ENCODE peak calls at places on chromosomes 3 and 15, in ten cellular contexts. Q is thoracic aorta, A is bronchial epithelial cell, Z is RWPE1, B is B cell, E is fibroblast of mammary gland, V is mammary epithelial cell, W is Calu3, J is right atrium auricular region, Y is transverse colon. U is an unnamed sample.

GRCh38 chr3:129611812-129612349 is 5.4 kb upstream of the PLXND1 start:
- DNase-seq in Q (no peak), Z (no peak), V (no peak), A (no peak), B (no peak), J (no peak), E (no peak), W (peak), Y (no peak), U (no peak)

GRCh38 chr3:43949594-43949993 is 258.9 kb downstream of the ABHD5 start:
- DNase-seq in E (no peak), W (no peak), V (no peak), J (no peak), Q (no peak), A (no peak), Z (no peak), B (no peak), Y (no peak), U (no peak)

GRCh38 chr3:17258823-17259436 is 374.2 kb downstream of the PLCL2 start:
- DNase-seq in V (peak), J (no peak), A (peak), Y (no peak), Z (peak), E (peak), Q (no peak), B (peak), W (peak), U (no peak)

GRCh38 chr3:195151866-195152526 is 119.0 kb downstream of the XXYLT1 start:
- DNase-seq in Y (no peak), B (no peak), W (peak), Q (no peak), E (peak), J (no peak), A (peak), V (peak), Z (peak), U (no peak)

GRCh38 chr3:29329986-29330514 is 49.2 kb downstream of the RBMS3 start:
- DNase-seq in Z (no peak), A (peak), W (no peak), J (no peak), V (no peak), Y (no peak), B (no peak), E (no peak), Q (no peak), U (no peak)

GRCh38 chr3:32334675-32335074 is 57.0 kb upstream of the CMTM7 start:
- DNase-seq in J (no peak), Q (no peak), W (no peak), E (no peak), A (peak), B (no peak), V (no peak), Y (no peak), Z (no peak), U (no peak)

GRCh38 chr3:133835418-133835743 is 29.8 kb downstream of the SRPRB start:
- DNase-seq in B (no peak), W (no peak), A (no peak), Z (no peak), E (no peak), V (no peak), J (peak), Q (no peak), Y (no peak), U (no peak)

GRCh38 chr3:56025316-56025715 is 443.0 kb downstream of the ERC2 start:
- DNase-seq in W (no peak), Y (no peak), B (no peak), Q (no peak), Z (no peak), V (no peak), J (no peak), A (peak), E (no peak), U (no peak)

GRCh38 chr15:82298520-82298919 is 35.9 kb downstream of the SAXO2 start:
- DNase-seq in J (no peak), Y (peak), E (no peak), B (no peak), A (no peak), Q (no peak), Z (no peak), W (no peak), V (no peak), U (no peak)

GRCh38 chr15:36066757-36067156 is 512.7 kb upstream of the CDIN1 start:
- DNase-seq in J (no peak), Q (no peak), W (no peak), V (peak), Z (peak), B (no peak), E (no peak), A (peak), Y (no peak), U (no peak)

GRCh38 chr3:51686512-51687215 is 15.6 kb downstream of the TEX264 start:
- DNase-seq in A (peak), Q (no peak), J (no peak), W (no peak), Z (peak), Y (peak), V (peak), E (peak), B (peak), U (no peak)

GRCh38 chr3:159856496-159857098 is 132.0 kb upstream of the IL12A start:
- DNase-seq in Q (no peak), J (no peak), E (no peak), Y (no peak), B (peak), W (no peak), V (no peak), Z (no peak), A (no peak), U (no peak)

GRCh38 chr15:75195122-75195765 is 6.4 kb upstream of the C15orf39 start:
- DNase-seq in W (no peak), V (no peak), E (no peak), Q (no peak), J (no peak), A (no peak), Y (peak), B (no peak), Z (no peak), U (peak)

GRCh38 chr15:51121631-51122225 is 27.0 kb upstream of the TNFAIP8L3 start:
- DNase-seq in Z (no peak), Y (no peak), A (no peak), B (no peak), Q (no peak), W (no peak), J (no peak), V (no peak), E (peak), U (no peak)
- TF ChIP-seq CTCF in Z (no peak), Y (no peak), A (no peak), B (no peak), Q (no peak), W (no peak), J (no peak), V (no peak), E (no peak), U (no peak)

DNA sequence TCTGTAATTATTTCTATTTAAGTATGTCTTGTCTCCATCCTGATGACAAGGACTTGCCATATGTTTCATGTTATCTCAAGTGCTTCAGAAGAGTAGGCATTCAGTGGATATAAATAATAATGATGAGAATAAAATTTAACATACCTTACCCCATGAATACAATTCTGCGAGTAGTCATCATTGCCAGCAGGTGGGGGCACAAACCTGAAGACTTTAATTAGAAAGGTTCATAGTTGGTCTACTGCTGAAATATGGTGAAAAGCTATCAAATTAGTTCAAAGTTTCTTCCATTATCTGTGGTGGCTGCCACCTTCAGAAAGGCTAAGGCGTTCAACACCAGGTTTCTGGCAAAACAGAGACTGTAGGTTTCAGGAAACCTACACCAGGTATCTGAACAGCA is 100.9 kb downstream of the P3H2 start:
- DNase-seq in V (no peak), Y (no peak), J (no peak), W (peak), Z (no peak), E (no peak), B (no peak), A (no peak), Q (no peak), U (no peak)
- TF ChIP-seq CTCF in V (no peak), Y (no peak), J (no peak), W (no peak), Z (no peak), E (no peak), B (no peak), A (no peak), Q (no peak), U (no peak)

GRCh38 chr3:37800022-37800493 is 61.6 kb upstream of the CTDSPL start:
- DNase-seq in Y (no peak), Q (no peak), J (no peak), Z (no peak), B (no peak), V (no peak), W (no peak), E (no peak), A (no peak), U (no peak)

GRCh38 chr3:37806505-37807291 is 55.0 kb upstream of the CTDSPL start:
- DNase-seq in Q (no peak), B (no peak), E (no peak), V (no peak), W (no peak), Y (peak), Z (no peak), A (no peak), J (no peak), U (no peak)

GRCh38 chr3:37808656-37809055 is 53.0 kb upstream of the CTDSPL start:
- DNase-seq in J (no peak), V (no peak), Q (no peak), Z (no peak), A (no peak), W (no peak), B (no peak), E (no peak), Y (no peak), U (no peak)

GRCh38 chr3:37801966-37802365 is 59.7 kb upstream of the CTDSPL start:
- DNase-seq in Y (no peak), B (no peak), J (no peak), V (no peak), Q (no peak), W (no peak), E (no peak), Z (no peak), A (no peak), U (no peak)

DNA sequence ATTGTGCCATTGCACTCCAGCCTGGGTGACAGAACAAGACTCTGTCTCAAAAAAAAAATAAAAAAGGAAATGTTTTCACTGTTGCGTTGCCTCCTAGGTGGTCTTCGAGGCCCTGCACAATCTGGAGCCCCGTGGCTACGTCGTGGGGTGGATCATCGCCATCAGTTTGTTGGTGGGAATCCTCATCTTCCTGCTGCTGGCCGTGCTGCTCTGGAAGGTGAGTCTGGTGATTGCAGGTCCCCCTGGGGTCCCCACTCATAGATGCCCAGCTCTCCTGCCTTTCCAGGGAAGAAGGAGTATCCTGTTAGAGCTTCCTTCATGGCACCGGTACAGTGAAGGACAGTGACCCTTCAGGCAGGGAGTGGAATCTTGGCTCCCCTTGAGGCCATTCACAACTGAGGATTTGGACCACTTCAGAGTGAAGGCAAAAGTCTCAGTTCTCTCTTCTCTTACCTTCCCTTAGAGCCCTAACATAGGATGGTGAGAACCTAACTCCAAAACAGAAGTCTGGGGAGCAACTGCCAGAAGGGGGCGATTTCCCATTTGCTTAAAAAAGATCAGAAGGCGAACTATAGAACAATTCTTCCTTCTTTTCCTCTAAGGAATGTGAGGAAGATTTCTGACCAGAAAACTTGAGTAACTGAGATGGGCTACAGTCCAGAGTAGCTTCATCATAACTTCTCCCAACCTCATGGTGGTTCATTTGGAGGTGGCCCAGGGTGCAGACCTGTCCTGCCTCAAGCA is 57.8 kb upstream of the CTDSPL start:
- DNase-seq in J (no peak), E (no peak), A (no peak), Q (no peak), W (no peak), B (no peak), V (no peak), Y (no peak), Z (no peak), U (no peak)
- TF ChIP-seq CTCF in J (no peak), E (no peak), A (no peak), Q (no peak), W (no peak), B (no peak), V (no peak), Y (no peak), Z (no peak), U (no peak)

GRCh38 chr3:148992027-148992634 is 791 bp downstream of the GYG1 start:
- DNase-seq in Q (peak), Y (peak), B (no peak), W (peak), A (peak), J (no peak), Z (peak), E (peak), V (peak), U (peak)

GRCh38 chr3:148990211-148990610 is 1.1 kb upstream of the GYG1 start:
- DNase-seq in Y (no peak), W (no peak), V (no peak), A (no peak), B (no peak), Z (no peak), Q (no peak), E (peak), J (no peak), U (no peak)

GRCh38 chr3:148992635-148993230 is 1.4 kb downstream of the GYG1 start:
- DNase-seq in J (no peak), Y (no peak), W (no peak), A (no peak), Q (no peak), B (no peak), E (no peak), Z (no peak), V (no peak), U (no peak)

GRCh38 chr3:148991219-148992026 is at the start of gene GYG1:
- DNase-seq in Y (peak), E (peak), Z (peak), V (peak), Q (peak), B (peak), W (peak), A (peak), J (peak), U (peak)
- TF ChIP-seq CTCF in Y (no peak), E (no peak), Z (peak), V (peak), Q (peak), B (peak), W (peak), A (peak), J (no peak), U (peak)

GRCh38 chr15:70604671-70605070 is 158.7 kb downstream of the UACA start:
- DNase-seq in E (no peak), A (peak), Z (no peak), W (no peak), J (no peak), Y (no peak), Q (no peak), V (peak), B (no peak), U (peak)
- TF ChIP-seq CTCF in E (no peak), A (peak), Z (no peak), W (no peak), J (no peak), Y (no peak), Q (peak), V (peak), B (no peak), U (no peak)

GRCh38 chr15:33279613-33280205 is 31.1 kb upstream of the RYR3 start:
- DNase-seq in V (peak), A (peak), B (no peak), Y (no peak), J (no peak), Z (peak), W (no peak), E (peak), Q (no peak), U (no peak)

GRCh38 chr15:33277689-33278088 is 33.1 kb upstream of the RYR3 start:
- DNase-seq in Z (no peak), Q (no peak), B (no peak), E (no peak), A (no peak), Y (no peak), J (no peak), W (no peak), V (no peak), U (no peak)

GRCh38 chr15:33283603-33284002 is 27.2 kb upstream of the RYR3 start:
- DNase-seq in A (no peak), Q (no peak), Z (no peak), B (no peak), W (no peak), J (no peak), V (no peak), Y (no peak), E (no peak), U (no peak)

GRCh38 chr15:33282226-33283020 is 28.3 kb upstream of the RYR3 start:
- DNase-seq in B (no peak), Y (no peak), E (no peak), J (no peak), V (no peak), Z (no peak), W (no peak), A (no peak), Q (no peak), U (no peak)

DNA sequence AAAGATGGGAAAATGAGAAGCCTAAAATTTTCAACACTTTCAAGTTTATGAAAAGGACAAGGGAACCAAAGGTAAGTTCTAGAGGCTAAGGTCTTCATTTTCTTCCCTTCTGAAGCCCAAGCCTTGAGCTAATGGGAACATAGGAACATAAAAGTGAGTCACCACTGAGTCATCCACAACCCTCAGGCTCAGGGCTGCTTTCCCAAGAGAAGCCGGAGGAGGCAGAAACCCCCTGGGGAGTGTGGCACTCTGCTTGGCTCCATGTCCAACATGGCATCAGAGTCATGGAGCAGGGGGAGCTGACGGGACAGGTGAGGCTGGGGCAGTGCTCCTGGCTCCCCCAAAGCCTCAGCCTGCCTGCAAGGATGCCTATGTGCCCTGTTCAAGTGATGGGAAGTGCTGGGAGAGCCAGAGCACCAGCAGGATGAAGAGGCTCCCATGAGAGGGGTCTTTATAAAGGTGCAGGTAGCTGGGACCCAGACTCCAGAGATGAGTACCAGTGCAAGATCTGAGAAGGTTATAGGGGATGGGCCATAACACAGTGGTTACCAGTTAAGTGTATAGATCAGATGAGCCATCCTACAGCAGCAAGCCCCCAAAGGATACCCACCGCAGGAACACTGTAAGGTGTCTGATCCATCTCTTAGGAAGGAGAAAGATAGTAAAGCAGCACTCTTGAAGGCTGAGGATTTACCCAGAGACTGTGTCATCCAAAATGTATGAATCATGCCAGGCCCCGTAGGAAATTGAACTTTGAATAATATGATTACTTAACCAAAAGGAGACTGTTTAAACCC is 31.8 kb upstream of the RYR3 start:
- DNase-seq in Z (peak), W (peak), J (no peak), V (peak), Q (no peak), A (peak), E (peak), B (no peak), Y (no peak), U (no peak)
- TF ChIP-seq CTCF in Z (no peak), W (no peak), J (no peak), V (peak), Q (no peak), A (peak), E (peak), B (no peak), Y (no peak), U (no peak)

GRCh38 chr3:188750625-188751024 is 421.1 kb upstream of the TPRG1 start:
- DNase-seq in V (no peak), E (no peak), J (no peak), A (no peak), Y (no peak), W (no peak), B (no peak), Z (no peak), Q (no peak), U (no peak)

GRCh38 chr3:188746291-188746783 is 425.4 kb upstream of the TPRG1 start:
- DNase-seq in J (no peak), B (no peak), Z (no peak), V (no peak), Y (no peak), A (no peak), Q (no peak), W (no peak), E (no peak), U (no peak)

GRCh38 chr3:188747487-188747886 is 424.3 kb upstream of the TPRG1 start:
- DNase-seq in E (peak), Y (no peak), B (no peak), Q (no peak), Z (no peak), A (no peak), V (no peak), J (no peak), W (no peak), U (no peak)

GRCh38 chr3:188749830-188750229 is 421.9 kb upstream of the TPRG1 start:
- DNase-seq in Z (no peak), B (no peak), Y (no peak), E (no peak), A (no peak), Q (no peak), J (no peak), V (no peak), W (no peak), U (no peak)

DNA sequence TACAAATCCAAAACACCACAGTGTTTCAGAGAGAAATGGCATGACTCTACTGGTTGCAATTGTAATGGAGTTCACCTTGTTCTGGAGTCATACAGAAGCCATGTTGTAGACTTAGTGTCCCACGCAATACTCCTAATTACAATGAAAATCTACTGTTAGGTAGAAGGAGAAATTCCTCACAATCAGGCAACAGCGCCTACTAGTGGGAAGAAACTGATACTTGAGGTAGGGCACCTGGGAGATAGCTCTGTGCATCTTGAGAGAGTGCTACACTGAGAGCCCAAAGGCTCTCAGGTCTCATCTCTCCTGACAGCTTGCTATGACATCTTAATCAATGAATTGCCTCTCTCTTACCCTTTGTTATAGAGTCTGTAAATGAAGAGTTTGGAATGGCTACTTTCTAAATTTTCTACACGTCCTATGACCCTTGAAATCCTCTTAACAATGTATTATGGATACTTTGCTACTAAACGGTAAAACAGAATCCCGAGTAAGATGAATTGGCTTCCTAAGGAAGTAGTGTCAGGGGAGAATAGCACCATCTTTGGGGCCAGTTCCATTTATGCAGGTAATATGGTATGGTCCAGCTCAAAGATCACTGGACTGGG is 422.7 kb upstream of the TPRG1 start:
- DNase-seq in V (no peak), Y (peak), J (no peak), B (peak), Z (no peak), W (peak), Q (no peak), E (peak), A (peak), U (no peak)
- TF ChIP-seq CTCF in V (peak), Y (peak), J (no peak), B (peak), Z (peak), W (peak), Q (peak), E (peak), A (peak), U (no peak)

GRCh38 chr3:145780301-145780700 is 380.7 kb downstream of the PLOD2 start:
- DNase-seq in E (no peak), B (no peak), Z (no peak), J (no peak), V (no peak), W (no peak), A (no peak), Q (no peak), Y (no peak), U (no peak)
- TF ChIP-seq CTCF in E (no peak), B (no peak), Z (no peak), J (no peak), V (no peak), W (no peak), A (no peak), Q (no peak), Y (no peak), U (no peak)